ENCODE peak calls at places on chromosomes 2 and 18, in seven cellular contexts. One of them, this sample, is unnamed.

GRCh38 chr18:29418136-29418535 is 1241.2 kb upstream of the CDH2 start:
- DNase-seq in left cardiac atrium: no peak
- DNase-seq in effector CD4-positive, alpha-beta T cell: no peak
- DNase-seq in posterior cingulate gyrus: no peak
- DNase-seq in adrenal gland: no peak
- DNase-seq in astrocyte of the spinal cord: peak
- DNase-seq in naive thymus-derived CD4-positive, alpha-beta T cell: no peak
- DNase-seq in this sample: no peak

GRCh38 chr2:68505603-68506159 is 38.3 kb downstream of the APLF start:
- DNase-seq in left cardiac atrium: no peak
- DNase-seq in effector CD4-positive, alpha-beta T cell: no peak
- DNase-seq in posterior cingulate gyrus: no peak
- DNase-seq in adrenal gland: no peak
- DNase-seq in astrocyte of the spinal cord: no peak
- DNase-seq in naive thymus-derived CD4-positive, alpha-beta T cell: no peak
- DNase-seq in this sample: no peak

GRCh38 chr2:70643715-70644114 is 90.1 kb upstream of the TGFA start:
- DNase-seq in left cardiac atrium: no peak
- DNase-seq in effector CD4-positive, alpha-beta T cell: no peak
- DNase-seq in posterior cingulate gyrus: no peak
- DNase-seq in adrenal gland: no peak
- DNase-seq in astrocyte of the spinal cord: no peak
- DNase-seq in naive thymus-derived CD4-positive, alpha-beta T cell: peak
- DNase-seq in this sample: no peak

GRCh38 chr2:171316220-171316619 is 117.6 kb downstream of the METTL8 start:
- DNase-seq in left cardiac atrium: no peak
- DNase-seq in effector CD4-positive, alpha-beta T cell: no peak
- DNase-seq in posterior cingulate gyrus: no peak
- DNase-seq in adrenal gland: no peak
- DNase-seq in astrocyte of the spinal cord: peak
- DNase-seq in naive thymus-derived CD4-positive, alpha-beta T cell: no peak
- DNase-seq in this sample: no peak

GRCh38 chr2:56474412-56475158 is 290.8 kb downstream of the CCDC85A start:
- DNase-seq in left cardiac atrium: no peak
- DNase-seq in effector CD4-positive, alpha-beta T cell: no peak
- DNase-seq in posterior cingulate gyrus: no peak
- DNase-seq in adrenal gland: no peak
- DNase-seq in astrocyte of the spinal cord: no peak
- DNase-seq in naive thymus-derived CD4-positive, alpha-beta T cell: no peak
- DNase-seq in this sample: no peak

GRCh38 chr18:25446972-25447371 is 95.0 kb upstream of the ZNF521 start:
- DNase-seq in left cardiac atrium: no peak
- DNase-seq in effector CD4-positive, alpha-beta T cell: no peak
- DNase-seq in posterior cingulate gyrus: no peak
- DNase-seq in adrenal gland: no peak
- DNase-seq in astrocyte of the spinal cord: no peak
- DNase-seq in naive thymus-derived CD4-positive, alpha-beta T cell: no peak
- DNase-seq in this sample: no peak

GRCh38 chr2:219452361-219453317 is 18.0 kb downstream of the SPEG start:
- DNase-seq in left cardiac atrium: peak
- DNase-seq in effector CD4-positive, alpha-beta T cell: no peak
- DNase-seq in posterior cingulate gyrus: no peak
- DNase-seq in adrenal gland: no peak
- DNase-seq in astrocyte of the spinal cord: peak
- DNase-seq in naive thymus-derived CD4-positive, alpha-beta T cell: no peak
- DNase-seq in this sample: peak

GRCh38 chr2:96921561-96922303 is 51.9 kb upstream of the SEMA4C start:
- DNase-seq in left cardiac atrium: no peak
- DNase-seq in effector CD4-positive, alpha-beta T cell: no peak
- DNase-seq in posterior cingulate gyrus: no peak
- DNase-seq in adrenal gland: no peak
- DNase-seq in astrocyte of the spinal cord: no peak
- DNase-seq in naive thymus-derived CD4-positive, alpha-beta T cell: no peak
- DNase-seq in this sample: no peak

GRCh38 chr2:1527153-1527992 is 114.1 kb downstream of the TPO start:
- DNase-seq in left cardiac atrium: no peak
- DNase-seq in effector CD4-positive, alpha-beta T cell: no peak
- DNase-seq in posterior cingulate gyrus: no peak
- DNase-seq in adrenal gland: no peak
- DNase-seq in astrocyte of the spinal cord: no peak
- DNase-seq in naive thymus-derived CD4-positive, alpha-beta T cell: no peak
- DNase-seq in this sample: no peak

GRCh38 chr2:176567361-176567760 is 298.1 kb downstream of the MTX2 start:
- DNase-seq in left cardiac atrium: no peak
- DNase-seq in effector CD4-positive, alpha-beta T cell: no peak
- DNase-seq in posterior cingulate gyrus: no peak
- DNase-seq in adrenal gland: no peak
- DNase-seq in astrocyte of the spinal cord: no peak
- DNase-seq in naive thymus-derived CD4-positive, alpha-beta T cell: no peak
- DNase-seq in this sample: no peak

GRCh38 chr2:33366473-33366872 is 110.0 kb upstream of the RASGRP3 start:
- DNase-seq in left cardiac atrium: no peak
- DNase-seq in effector CD4-positive, alpha-beta T cell: no peak
- DNase-seq in posterior cingulate gyrus: peak
- DNase-seq in adrenal gland: no peak
- DNase-seq in astrocyte of the spinal cord: peak
- DNase-seq in naive thymus-derived CD4-positive, alpha-beta T cell: no peak
- DNase-seq in this sample: peak

GRCh38 chr2:108988796-108989713 is at the start of gene EDAR:
- DNase-seq in left cardiac atrium: peak
- DNase-seq in effector CD4-positive, alpha-beta T cell: peak
- DNase-seq in posterior cingulate gyrus: no peak
- DNase-seq in adrenal gland: peak
- DNase-seq in astrocyte of the spinal cord: peak
- DNase-seq in naive thymus-derived CD4-positive, alpha-beta T cell: peak
- DNase-seq in this sample: no peak

GRCh38 chr2:129803067-129803466 is 176.4 kb upstream of the RAB6C start:
- DNase-seq in left cardiac atrium: no peak
- DNase-seq in effector CD4-positive, alpha-beta T cell: no peak
- DNase-seq in posterior cingulate gyrus: no peak
- DNase-seq in adrenal gland: no peak
- DNase-seq in astrocyte of the spinal cord: peak
- DNase-seq in naive thymus-derived CD4-positive, alpha-beta T cell: no peak
- DNase-seq in this sample: no peak

GRCh38 chr2:241890524-241891235 is 21.2 kb downstream of the RTP5 start:
- DNase-seq in left cardiac atrium: peak
- DNase-seq in effector CD4-positive, alpha-beta T cell: no peak
- DNase-seq in posterior cingulate gyrus: no peak
- DNase-seq in adrenal gland: no peak
- DNase-seq in astrocyte of the spinal cord: no peak
- DNase-seq in naive thymus-derived CD4-positive, alpha-beta T cell: no peak
- DNase-seq in this sample: no peak

GRCh38 chr18:56168049-56168781 is 470.2 kb downstream of the TXNL1 start:
- DNase-seq in left cardiac atrium: peak
- DNase-seq in effector CD4-positive, alpha-beta T cell: no peak
- DNase-seq in posterior cingulate gyrus: no peak
- DNase-seq in adrenal gland: peak
- DNase-seq in astrocyte of the spinal cord: peak
- DNase-seq in naive thymus-derived CD4-positive, alpha-beta T cell: no peak
- DNase-seq in this sample: peak

GRCh38 chr2:219553463-219553862 is 9.6 kb downstream of the TMEM198 start:
- DNase-seq in left cardiac atrium: no peak
- DNase-seq in effector CD4-positive, alpha-beta T cell: no peak
- DNase-seq in posterior cingulate gyrus: no peak
- DNase-seq in adrenal gland: no peak
- DNase-seq in astrocyte of the spinal cord: no peak
- DNase-seq in naive thymus-derived CD4-positive, alpha-beta T cell: no peak
- DNase-seq in this sample: no peak

GRCh38 chr2:120550274-120550673 is 185.4 kb upstream of the GLI2 start:
- DNase-seq in left cardiac atrium: no peak
- DNase-seq in effector CD4-positive, alpha-beta T cell: no peak
- DNase-seq in posterior cingulate gyrus: no peak
- DNase-seq in adrenal gland: no peak
- DNase-seq in astrocyte of the spinal cord: no peak
- DNase-seq in naive thymus-derived CD4-positive, alpha-beta T cell: no peak
- DNase-seq in this sample: no peak

GRCh38 chr2:3529316-3530025 is 10.1 kb upstream of the ADI1 start:
- DNase-seq in left cardiac atrium: no peak
- DNase-seq in effector CD4-positive, alpha-beta T cell: no peak
- DNase-seq in posterior cingulate gyrus: no peak
- DNase-seq in adrenal gland: no peak
- DNase-seq in astrocyte of the spinal cord: no peak
- DNase-seq in naive thymus-derived CD4-positive, alpha-beta T cell: no peak
- DNase-seq in this sample: no peak

GRCh38 chr2:212361174-212361756 is 177.3 kb downstream of the ERBB4 start:
- DNase-seq in left cardiac atrium: no peak
- DNase-seq in effector CD4-positive, alpha-beta T cell: no peak
- DNase-seq in posterior cingulate gyrus: no peak
- DNase-seq in adrenal gland: no peak
- DNase-seq in astrocyte of the spinal cord: no peak
- DNase-seq in naive thymus-derived CD4-positive, alpha-beta T cell: no peak
- DNase-seq in this sample: no peak

GRCh38 chr18:36389811-36390581 is 92.5 kb downstream of the FHOD3 start:
- DNase-seq in left cardiac atrium: no peak
- DNase-seq in effector CD4-positive, alpha-beta T cell: no peak
- DNase-seq in posterior cingulate gyrus: no peak
- DNase-seq in adrenal gland: no peak
- DNase-seq in astrocyte of the spinal cord: no peak
- DNase-seq in naive thymus-derived CD4-positive, alpha-beta T cell: no peak
- DNase-seq in this sample: no peak

GRCh38 chr2:216404010-216404618 is 8.2 kb upstream of the SMARCAL1 start:
- DNase-seq in left cardiac atrium: no peak
- DNase-seq in effector CD4-positive, alpha-beta T cell: peak
- DNase-seq in posterior cingulate gyrus: peak
- DNase-seq in adrenal gland: peak
- DNase-seq in astrocyte of the spinal cord: peak
- DNase-seq in naive thymus-derived CD4-positive, alpha-beta T cell: peak
- DNase-seq in this sample: peak

GRCh38 chr18:32889620-32890593 is 117.1 kb upstream of the KLHL14 start:
- DNase-seq in left cardiac atrium: no peak
- DNase-seq in effector CD4-positive, alpha-beta T cell: no peak
- DNase-seq in posterior cingulate gyrus: no peak
- DNase-seq in adrenal gland: no peak
- DNase-seq in astrocyte of the spinal cord: no peak
- DNase-seq in naive thymus-derived CD4-positive, alpha-beta T cell: no peak
- DNase-seq in this sample: no peak

GRCh38 chr2:61354486-61355197 is 116.2 kb downstream of the USP34 start:
- DNase-seq in left cardiac atrium: no peak
- DNase-seq in effector CD4-positive, alpha-beta T cell: no peak
- DNase-seq in posterior cingulate gyrus: no peak
- DNase-seq in adrenal gland: no peak
- DNase-seq in astrocyte of the spinal cord: no peak
- DNase-seq in naive thymus-derived CD4-positive, alpha-beta T cell: no peak
- DNase-seq in this sample: no peak

GRCh38 chr18:78709271-78709809 is 270.3 kb upstream of the SALL3 start:
- DNase-seq in left cardiac atrium: no peak
- DNase-seq in effector CD4-positive, alpha-beta T cell: no peak
- DNase-seq in posterior cingulate gyrus: no peak
- DNase-seq in adrenal gland: no peak
- DNase-seq in astrocyte of the spinal cord: no peak
- DNase-seq in naive thymus-derived CD4-positive, alpha-beta T cell: no peak
- DNase-seq in this sample: no peak

GRCh38 chr2:165957030-165957675 is 3.6 kb upstream of the TTC21B start:
- DNase-seq in left cardiac atrium: peak
- DNase-seq in effector CD4-positive, alpha-beta T cell: no peak
- DNase-seq in posterior cingulate gyrus: no peak
- DNase-seq in adrenal gland: no peak
- DNase-seq in astrocyte of the spinal cord: no peak
- DNase-seq in naive thymus-derived CD4-positive, alpha-beta T cell: no peak
- DNase-seq in this sample: no peak

GRCh38 chr2:46847185-46847710 is 68.4 kb downstream of the MCFD2 start:
- DNase-seq in left cardiac atrium: peak
- DNase-seq in effector CD4-positive, alpha-beta T cell: no peak
- DNase-seq in posterior cingulate gyrus: peak
- DNase-seq in adrenal gland: peak
- DNase-seq in astrocyte of the spinal cord: peak
- DNase-seq in naive thymus-derived CD4-positive, alpha-beta T cell: no peak
- DNase-seq in this sample: peak

GRCh38 chr18:7520200-7520780 is 46.8 kb upstream of the PTPRM start:
- DNase-seq in left cardiac atrium: no peak
- DNase-seq in effector CD4-positive, alpha-beta T cell: no peak
- DNase-seq in posterior cingulate gyrus: no peak
- DNase-seq in adrenal gland: no peak
- DNase-seq in astrocyte of the spinal cord: no peak
- DNase-seq in naive thymus-derived CD4-positive, alpha-beta T cell: no peak
- DNase-seq in this sample: no peak

GRCh38 chr2:170166735-170167134 is 11.2 kb upstream of the MYO3B start:
- DNase-seq in left cardiac atrium: no peak
- DNase-seq in effector CD4-positive, alpha-beta T cell: no peak
- DNase-seq in posterior cingulate gyrus: no peak
- DNase-seq in adrenal gland: no peak
- DNase-seq in astrocyte of the spinal cord: no peak
- DNase-seq in naive thymus-derived CD4-positive, alpha-beta T cell: no peak
- DNase-seq in this sample: no peak

GRCh38 chr2:67839242-67839641 is 223.6 kb downstream of the C1D start:
- DNase-seq in left cardiac atrium: no peak
- DNase-seq in effector CD4-positive, alpha-beta T cell: no peak
- DNase-seq in posterior cingulate gyrus: no peak
- DNase-seq in adrenal gland: no peak
- DNase-seq in astrocyte of the spinal cord: peak
- DNase-seq in naive thymus-derived CD4-positive, alpha-beta T cell: no peak
- DNase-seq in this sample: no peak

GRCh38 chr2:109353806-109354745 is 225.1 kb downstream of the SH3RF3 start:
- DNase-seq in left cardiac atrium: no peak
- DNase-seq in effector CD4-positive, alpha-beta T cell: no peak
- DNase-seq in posterior cingulate gyrus: no peak
- DNase-seq in adrenal gland: peak
- DNase-seq in astrocyte of the spinal cord: no peak
- DNase-seq in naive thymus-derived CD4-positive, alpha-beta T cell: no peak
- DNase-seq in this sample: no peak

GRCh38 chr2:157890960-157891629 is 15.0 kb upstream of the ACVR1 start:
- DNase-seq in left cardiac atrium: no peak
- DNase-seq in effector CD4-positive, alpha-beta T cell: no peak
- DNase-seq in posterior cingulate gyrus: no peak
- DNase-seq in adrenal gland: no peak
- DNase-seq in astrocyte of the spinal cord: no peak
- DNase-seq in naive thymus-derived CD4-positive, alpha-beta T cell: no peak
- DNase-seq in this sample: no peak

GRCh38 chr2:101821059-101821805 is 123.7 kb downstream of the MAP4K4 start:
- DNase-seq in left cardiac atrium: no peak
- DNase-seq in effector CD4-positive, alpha-beta T cell: no peak
- DNase-seq in posterior cingulate gyrus: no peak
- DNase-seq in adrenal gland: no peak
- DNase-seq in astrocyte of the spinal cord: no peak
- DNase-seq in naive thymus-derived CD4-positive, alpha-beta T cell: no peak
- DNase-seq in this sample: no peak

GRCh38 chr2:109134741-109135571 is 6.0 kb downstream of the SH3RF3 start:
- DNase-seq in left cardiac atrium: no peak
- DNase-seq in effector CD4-positive, alpha-beta T cell: no peak
- DNase-seq in posterior cingulate gyrus: no peak
- DNase-seq in adrenal gland: peak
- DNase-seq in astrocyte of the spinal cord: no peak
- DNase-seq in naive thymus-derived CD4-positive, alpha-beta T cell: no peak
- DNase-seq in this sample: no peak

GRCh38 chr18:36813111-36813752 is 15.6 kb downstream of the TPGS2 start:
- DNase-seq in left cardiac atrium: no peak
- DNase-seq in effector CD4-positive, alpha-beta T cell: no peak
- DNase-seq in posterior cingulate gyrus: no peak
- DNase-seq in adrenal gland: no peak
- DNase-seq in astrocyte of the spinal cord: no peak
- DNase-seq in naive thymus-derived CD4-positive, alpha-beta T cell: no peak
- DNase-seq in this sample: no peak

GRCh38 chr2:128293426-128293755 is 25.3 kb downstream of the HS6ST1 start:
- DNase-seq in left cardiac atrium: no peak
- DNase-seq in effector CD4-positive, alpha-beta T cell: no peak
- DNase-seq in posterior cingulate gyrus: no peak
- DNase-seq in adrenal gland: no peak
- DNase-seq in astrocyte of the spinal cord: no peak
- DNase-seq in naive thymus-derived CD4-positive, alpha-beta T cell: no peak
- DNase-seq in this sample: no peak

This sample was measured in AG09319.